ENCODE peak calls at places on chromosomes 13 and 19, in seven cellular contexts. U is lung; T is CD8-positive, alpha-beta T cell; W is tibial artery; H is heart right ventricle; K is suprapubic skin; D is CD8-positive, alpha-beta memory T cell. X is an unnamed sample.

GRCh38 chr19:4914736-4915501 is 5.6 kb downstream of the UHRF1 start:
- DNase-seq in U (peak; percentile 41), W (no peak), K (no peak), T (peak; percentile 78), H (no peak), D (peak; percentile 62), X (no peak)

GRCh38 chr19:14400913-14401312 is 18.2 kb downstream of the DDX39A start:
- DNase-seq in W (no peak), K (no peak), U (no peak), D (no peak), T (no peak), H (no peak), X (no peak)

GRCh38 chr13:27770809-27771208 is 21.5 kb upstream of the GSX1 start:
- DNase-seq in D (no peak), T (no peak), H (no peak), K (no peak), W (no peak), U (no peak), X (no peak)

GRCh38 chr13:23506821-23507210 is 63.4 kb upstream of the TNFRSF19 start:
- DNase-seq in D (no peak), T (no peak), H (no peak), K (no peak), W (no peak), U (no peak), X (no peak)

GRCh38 chr19:45469835-45470146 is 2.0 kb downstream of the FOSB start:
- DNase-seq in T (no peak), D (no peak), U (no peak), W (peak; percentile 95), K (no peak), H (no peak), X (no peak)

GRCh38 chr19:51735759-51736449 is 12.1 kb upstream of the HAS1 start:
- DNase-seq in W (peak; percentile 80), D (no peak), H (no peak), K (peak; percentile 71), U (peak; percentile 63), T (no peak), X (no peak)

GRCh38 chr19:12126707-12127106 is 13.4 kb downstream of the ZNF20 start:
- DNase-seq in K (no peak), D (no peak), W (no peak), U (no peak), H (no peak), T (no peak), X (no peak)

GRCh38 chr19:54523403-54523802 is 20.8 kb downstream of the LAIR2 start:
- DNase-seq in U (no peak), D (no peak), T (no peak), H (no peak), K (no peak), W (no peak), X (no peak)

GRCh38 chr19:40609561-40610395 is 8.6 kb downstream of the LTBP4 start:
- DNase-seq in K (peak; percentile 98), W (peak; percentile 93), T (peak; percentile 73), D (peak; percentile 78), U (peak; percentile 97), H (peak; percentile 92), X (peak; percentile 46)

GRCh38 chr19:6796278-6796677 is 23.8 kb downstream of the VAV1 start:
- DNase-seq in W (no peak), K (no peak), H (no peak), U (no peak), D (no peak), T (no peak), X (no peak)

GRCh38 chr13:32745509-32745908 is 159.3 kb downstream of the PDS5B start:
- DNase-seq in W (no peak), D (no peak), T (no peak), H (no peak), U (no peak), K (no peak), X (no peak)

GRCh38 chr19:31427857-31428256 is 78.6 kb upstream of the TSHZ3 start:
- DNase-seq in W (no peak), U (no peak), K (no peak), T (no peak), D (no peak), H (no peak), X (no peak)

GRCh38 chr19:38898788-38899446 is 501 bp downstream of the SIRT2 start:
- DNase-seq in U (peak; percentile 42), D (no peak), T (no peak), H (no peak), W (no peak), K (no peak), X (no peak)

GRCh38 chr13:60111726-60112125 is 52.0 kb downstream of the DIAPH3 start:
- DNase-seq in H (no peak), K (no peak), D (no peak), T (no peak), W (no peak), U (no peak), X (no peak)

DNA sequence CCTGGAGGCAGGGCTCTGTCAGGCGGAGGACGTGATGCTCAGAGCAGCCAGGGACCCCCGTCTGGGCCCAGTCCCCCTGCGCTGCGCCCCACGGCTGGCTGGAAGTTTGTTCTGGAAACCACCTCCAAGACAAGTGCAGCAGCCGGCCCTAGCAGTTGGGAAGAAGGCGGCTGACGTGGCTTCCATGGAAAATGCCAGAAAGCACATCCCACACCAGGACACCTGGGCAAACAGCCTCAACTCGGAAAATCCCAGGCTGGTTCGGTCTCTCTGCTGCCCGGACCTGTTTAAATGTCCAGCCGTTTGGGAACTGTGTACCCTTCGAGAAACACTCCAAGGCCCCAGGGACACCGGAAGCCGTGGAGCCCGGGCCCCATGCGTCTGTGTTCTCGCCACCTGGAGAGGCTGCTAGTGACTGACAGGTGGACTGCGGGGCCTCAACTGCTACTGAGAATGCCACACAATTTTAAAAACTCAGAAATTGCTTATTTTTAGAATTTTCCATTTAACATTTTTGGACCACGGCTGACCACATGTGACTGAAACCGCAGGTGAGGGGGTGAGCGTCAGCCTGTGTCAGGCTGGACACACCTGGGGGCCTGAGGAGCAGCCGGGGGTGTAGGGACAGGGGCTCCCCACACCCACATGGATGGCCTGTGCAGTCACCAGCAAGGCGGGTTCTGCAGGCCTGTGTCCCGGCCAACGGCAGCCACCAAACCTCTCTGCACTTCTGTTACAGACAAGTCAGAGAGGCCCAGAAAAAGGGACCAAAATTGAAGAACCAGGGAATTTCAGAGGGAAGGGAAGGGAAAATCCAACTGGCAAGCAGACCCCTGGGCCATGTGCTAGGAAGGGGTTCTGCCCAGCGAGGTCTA is 31.7 kb downstream of the RASA3 start:
- DNase-seq in T (no peak), K (peak; percentile 56), U (no peak), H (peak; percentile 28), D (no peak), W (peak; percentile 72), X (no peak)
- H3K27ac ChIP-seq in T (no peak overlapping the region), K (peak overlapping the region; percentile 37), U (no peak overlapping the region), H (peak overlapping the region; percentile 45), D (no peak overlapping the region), W (peak overlapping the region; percentile 78), X (peak overlapping the region; percentile 64)

GRCh38 chr13:36098080-36098479 is 33.1 kb downstream of the DCLK1 start:
- DNase-seq in W (no peak), K (no peak), D (no peak), T (no peak), U (no peak), H (no peak), X (no peak)
- H3K27ac ChIP-seq in W (no peak overlapping the region), K (no peak overlapping the region), D (no peak overlapping the region), T (no peak overlapping the region), U (no peak overlapping the region), H (no peak overlapping the region), X (no peak overlapping the region)

DNA sequence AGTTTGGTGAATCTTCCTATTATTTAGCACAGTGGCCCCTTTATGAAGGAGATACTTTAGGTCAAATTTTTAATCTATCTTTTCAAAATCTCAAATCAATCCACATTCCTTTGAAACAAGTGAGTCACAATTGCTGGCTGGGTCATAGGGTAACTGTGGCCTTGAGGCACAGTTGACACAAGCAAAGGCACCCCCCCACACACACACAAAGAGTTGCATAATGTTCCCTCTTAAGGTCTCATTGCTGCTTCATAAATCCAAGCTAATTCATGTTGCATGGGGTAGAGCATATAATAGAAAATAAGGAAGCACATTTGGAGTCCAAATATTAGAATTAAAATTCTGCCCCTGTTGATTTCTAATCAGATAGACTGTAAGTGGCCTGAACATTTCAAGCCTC is 171.5 kb downstream of the DLEU7 start:
- DNase-seq in W (no peak), T (no peak), H (no peak), K (no peak), U (no peak), D (no peak), X (no peak)
- H3K27ac ChIP-seq in W (no peak overlapping the region), T (no peak overlapping the region), H (no peak overlapping the region), K (peak overlapping the region; percentile 57), U (no peak overlapping the region), D (no peak overlapping the region), X (no peak overlapping the region)

GRCh38 chr13:110306960-110307696 is at the start of the genes COL4A1 and COL4A2:
- DNase-seq in W (peak; percentile 92), H (peak; percentile 86), D (no peak), K (no peak), U (peak; percentile 51), T (no peak), X (no peak)
- H3K27ac ChIP-seq in W (peak within 1 kb of the TSS; percentile 99), H (peak within 1 kb of the TSS; percentile 97), D (no peak within 1 kb of the TSS), K (peak within 1 kb of the TSS; percentile 88), U (peak within 1 kb of the TSS; percentile 94), T (no peak within 1 kb of the TSS), X (no peak within 1 kb of the TSS)